ENCODE peak calls at places on chromosome 18, in seven cellular contexts. One of them, this sample, is unnamed.

GRCh38 chr18:37524546-37525301 is 40.9 kb downstream of the CELF4 start:
- DNase-seq in dorsolateral prefrontal cortex: no peak
- DNase-seq in spleen: no peak
- DNase-seq in lower leg skin: no peak
- DNase-seq in body of pancreas: no peak
- DNase-seq in LNCaP clone FGC: no peak
- DNase-seq in esophagus squamous epithelium: no peak
- DNase-seq in this sample: no peak

GRCh38 chr18:22165049-22165602 is 4.3 kb upstream of the GATA6 start:
- DNase-seq in dorsolateral prefrontal cortex: no peak
- DNase-seq in spleen: no peak
- DNase-seq in lower leg skin: peak; percentile 68
- DNase-seq in body of pancreas: peak; percentile 43
- DNase-seq in LNCaP clone FGC: no peak
- DNase-seq in esophagus squamous epithelium: no peak
- DNase-seq in this sample: no peak

GRCh38 chr18:3499498-3499897 is 49.5 kb downstream of the TGIF1 start:
- DNase-seq in dorsolateral prefrontal cortex: no peak
- DNase-seq in spleen: no peak
- DNase-seq in lower leg skin: no peak
- DNase-seq in body of pancreas: no peak
- DNase-seq in LNCaP clone FGC: no peak
- DNase-seq in esophagus squamous epithelium: no peak
- DNase-seq in this sample: no peak

GRCh38 chr18:28151434-28151833 is 25.5 kb downstream of the CDH2 start:
- DNase-seq in dorsolateral prefrontal cortex: no peak
- DNase-seq in spleen: no peak
- DNase-seq in lower leg skin: no peak
- DNase-seq in body of pancreas: no peak
- DNase-seq in LNCaP clone FGC: no peak
- DNase-seq in esophagus squamous epithelium: no peak
- DNase-seq in this sample: no peak

GRCh38 chr18:21897811-21898210 is 157.2 kb downstream of the MIB1 start:
- DNase-seq in dorsolateral prefrontal cortex: peak; percentile 7
- DNase-seq in spleen: no peak
- DNase-seq in lower leg skin: no peak
- DNase-seq in body of pancreas: peak; percentile 52
- DNase-seq in LNCaP clone FGC: no peak
- DNase-seq in esophagus squamous epithelium: no peak
- DNase-seq in this sample: peak; percentile 50

GRCh38 chr18:47160256-47160655 is 10.0 kb upstream of the HDHD2 start:
- DNase-seq in dorsolateral prefrontal cortex: no peak
- DNase-seq in spleen: no peak
- DNase-seq in lower leg skin: no peak
- DNase-seq in body of pancreas: no peak
- DNase-seq in LNCaP clone FGC: no peak
- DNase-seq in esophagus squamous epithelium: no peak
- DNase-seq in this sample: no peak

GRCh38 chr18:45636110-45636509 is 20.8 kb downstream of the SLC14A2 start:
- DNase-seq in dorsolateral prefrontal cortex: no peak
- DNase-seq in spleen: no peak
- DNase-seq in lower leg skin: no peak
- DNase-seq in body of pancreas: no peak
- DNase-seq in LNCaP clone FGC: no peak
- DNase-seq in esophagus squamous epithelium: no peak
- DNase-seq in this sample: no peak

GRCh38 chr18:8260319-8260718 is 348.9 kb upstream of the RAB12 start:
- DNase-seq in dorsolateral prefrontal cortex: no peak
- DNase-seq in spleen: no peak
- DNase-seq in lower leg skin: no peak
- DNase-seq in body of pancreas: no peak
- DNase-seq in LNCaP clone FGC: no peak
- DNase-seq in esophagus squamous epithelium: no peak
- DNase-seq in this sample: no peak

GRCh38 chr18:37492952-37493351 is 72.6 kb downstream of the CELF4 start:
- DNase-seq in dorsolateral prefrontal cortex: no peak
- DNase-seq in spleen: no peak
- DNase-seq in lower leg skin: no peak
- DNase-seq in body of pancreas: no peak
- DNase-seq in LNCaP clone FGC: no peak
- DNase-seq in esophagus squamous epithelium: no peak
- DNase-seq in this sample: no peak

GRCh38 chr18:37666986-37667385 is 101.4 kb upstream of the CELF4 start:
- DNase-seq in dorsolateral prefrontal cortex: no peak
- DNase-seq in spleen: no peak
- DNase-seq in lower leg skin: no peak
- DNase-seq in body of pancreas: no peak
- DNase-seq in LNCaP clone FGC: no peak
- DNase-seq in esophagus squamous epithelium: no peak
- DNase-seq in this sample: no peak

GRCh38 chr18:11994346-11994707 is 13.0 kb downstream of the IMPA2 start:
- DNase-seq in dorsolateral prefrontal cortex: no peak
- DNase-seq in spleen: peak; percentile 55
- DNase-seq in lower leg skin: peak; percentile 92
- DNase-seq in body of pancreas: no peak
- DNase-seq in LNCaP clone FGC: no peak
- DNase-seq in esophagus squamous epithelium: no peak
- DNase-seq in this sample: no peak

GRCh38 chr18:21391074-21391673 is 149.1 kb downstream of the GREB1L start:
- DNase-seq in dorsolateral prefrontal cortex: no peak
- DNase-seq in spleen: no peak
- DNase-seq in lower leg skin: no peak
- DNase-seq in body of pancreas: no peak
- DNase-seq in LNCaP clone FGC: no peak
- DNase-seq in esophagus squamous epithelium: no peak
- DNase-seq in this sample: no peak

GRCh38 chr18:26457611-26458350 is 90.6 kb downstream of the KCTD1 start:
- DNase-seq in dorsolateral prefrontal cortex: peak; percentile 46
- DNase-seq in spleen: no peak
- DNase-seq in lower leg skin: no peak
- DNase-seq in body of pancreas: no peak
- DNase-seq in LNCaP clone FGC: no peak
- DNase-seq in esophagus squamous epithelium: no peak
- DNase-seq in this sample: peak; percentile 79
- TF ChIP-seq CTCF in dorsolateral prefrontal cortex: peak; percentile 45
- TF ChIP-seq CTCF in spleen: no peak
- TF ChIP-seq CTCF in lower leg skin: no peak
- TF ChIP-seq CTCF in body of pancreas: no peak
- TF ChIP-seq CTCF in LNCaP clone FGC: no peak
- TF ChIP-seq CTCF in esophagus squamous epithelium: no peak
- TF ChIP-seq CTCF in this sample: peak; percentile 88

GRCh38 chr18:65523461-65523860 is 227.4 kb upstream of the CDH7 start:
- DNase-seq in dorsolateral prefrontal cortex: no peak
- DNase-seq in spleen: no peak
- DNase-seq in lower leg skin: no peak
- DNase-seq in body of pancreas: no peak
- DNase-seq in LNCaP clone FGC: no peak
- DNase-seq in esophagus squamous epithelium: no peak
- DNase-seq in this sample: no peak
- TF ChIP-seq CTCF in dorsolateral prefrontal cortex: no peak
- TF ChIP-seq CTCF in spleen: no peak
- TF ChIP-seq CTCF in lower leg skin: no peak
- TF ChIP-seq CTCF in body of pancreas: no peak
- TF ChIP-seq CTCF in LNCaP clone FGC: no peak
- TF ChIP-seq CTCF in esophagus squamous epithelium: no peak
- TF ChIP-seq CTCF in this sample: peak; percentile 5

GRCh38 chr18:477565-477964 is 22.9 kb downstream of the COLEC12 start:
- DNase-seq in dorsolateral prefrontal cortex: no peak
- DNase-seq in spleen: no peak
- DNase-seq in lower leg skin: no peak
- DNase-seq in body of pancreas: peak; percentile 64
- DNase-seq in LNCaP clone FGC: no peak
- DNase-seq in esophagus squamous epithelium: no peak
- DNase-seq in this sample: peak; percentile 28
- TF ChIP-seq CTCF in dorsolateral prefrontal cortex: no peak
- TF ChIP-seq CTCF in spleen: no peak
- TF ChIP-seq CTCF in lower leg skin: no peak
- TF ChIP-seq CTCF in body of pancreas: peak; percentile 84
- TF ChIP-seq CTCF in LNCaP clone FGC: peak; percentile 45
- TF ChIP-seq CTCF in esophagus squamous epithelium: peak; percentile 36
- TF ChIP-seq CTCF in this sample: peak; percentile 60

GRCh38 chr18:13216732-13217465 is 1.7 kb upstream of the LDLRAD4 start:
- DNase-seq in dorsolateral prefrontal cortex: peak; percentile 54
- DNase-seq in spleen: no peak
- DNase-seq in lower leg skin: peak; percentile 88
- DNase-seq in body of pancreas: peak; percentile 30
- DNase-seq in LNCaP clone FGC: no peak
- DNase-seq in esophagus squamous epithelium: no peak
- DNase-seq in this sample: peak; percentile 60
- TF ChIP-seq CTCF in dorsolateral prefrontal cortex: no peak
- TF ChIP-seq CTCF in spleen: no peak
- TF ChIP-seq CTCF in lower leg skin: no peak
- TF ChIP-seq CTCF in body of pancreas: peak; percentile 39
- TF ChIP-seq CTCF in LNCaP clone FGC: peak; percentile 15
- TF ChIP-seq CTCF in esophagus squamous epithelium: peak; percentile 27
- TF ChIP-seq CTCF in this sample: peak; percentile 56

GRCh38 chr18:68922392-68922791 is 124.5 kb downstream of the CCDC102B start:
- DNase-seq in dorsolateral prefrontal cortex: no peak
- DNase-seq in spleen: no peak
- DNase-seq in lower leg skin: no peak
- DNase-seq in body of pancreas: no peak
- DNase-seq in LNCaP clone FGC: no peak
- DNase-seq in esophagus squamous epithelium: no peak
- DNase-seq in this sample: no peak

GRCh38 chr18:68919900-68920299 is 122.0 kb downstream of the CCDC102B start:
- DNase-seq in dorsolateral prefrontal cortex: no peak
- DNase-seq in spleen: no peak
- DNase-seq in lower leg skin: no peak
- DNase-seq in body of pancreas: no peak
- DNase-seq in LNCaP clone FGC: no peak
- DNase-seq in esophagus squamous epithelium: no peak
- DNase-seq in this sample: no peak

GRCh38 chr18:68928762-68929675 is 131.1 kb downstream of the CCDC102B start:
- DNase-seq in dorsolateral prefrontal cortex: no peak
- DNase-seq in spleen: no peak
- DNase-seq in lower leg skin: no peak
- DNase-seq in body of pancreas: no peak
- DNase-seq in LNCaP clone FGC: no peak
- DNase-seq in esophagus squamous epithelium: no peak
- DNase-seq in this sample: no peak

DNA sequence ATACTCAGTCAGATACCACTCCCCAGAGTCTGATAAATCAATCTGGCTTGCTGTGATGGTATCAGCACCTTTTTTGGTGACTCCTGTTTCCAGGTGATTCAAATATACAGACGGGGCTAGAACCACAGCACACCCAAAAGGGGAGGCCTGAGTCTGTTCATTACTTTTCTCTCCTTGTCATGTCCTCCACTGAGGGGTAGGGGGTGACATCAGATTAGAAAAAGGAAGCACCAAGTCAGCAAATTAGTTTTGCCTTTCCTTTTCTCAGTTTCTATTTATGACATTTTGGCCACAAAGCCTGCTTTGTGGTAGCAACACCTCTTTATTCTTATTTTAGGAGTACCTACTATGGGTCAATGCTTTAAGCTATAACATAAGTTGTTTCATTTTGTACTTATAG is 127.4 kb downstream of the CCDC102B start:
- DNase-seq in dorsolateral prefrontal cortex: no peak
- DNase-seq in spleen: no peak
- DNase-seq in lower leg skin: no peak
- DNase-seq in body of pancreas: no peak
- DNase-seq in LNCaP clone FGC: no peak
- DNase-seq in esophagus squamous epithelium: no peak
- DNase-seq in this sample: no peak
- TF ChIP-seq CTCF in dorsolateral prefrontal cortex: no peak
- TF ChIP-seq CTCF in spleen: no peak
- TF ChIP-seq CTCF in lower leg skin: no peak
- TF ChIP-seq CTCF in body of pancreas: no peak
- TF ChIP-seq CTCF in LNCaP clone FGC: peak; percentile 48
- TF ChIP-seq CTCF in esophagus squamous epithelium: no peak
- TF ChIP-seq CTCF in this sample: peak; percentile 33

DNA sequence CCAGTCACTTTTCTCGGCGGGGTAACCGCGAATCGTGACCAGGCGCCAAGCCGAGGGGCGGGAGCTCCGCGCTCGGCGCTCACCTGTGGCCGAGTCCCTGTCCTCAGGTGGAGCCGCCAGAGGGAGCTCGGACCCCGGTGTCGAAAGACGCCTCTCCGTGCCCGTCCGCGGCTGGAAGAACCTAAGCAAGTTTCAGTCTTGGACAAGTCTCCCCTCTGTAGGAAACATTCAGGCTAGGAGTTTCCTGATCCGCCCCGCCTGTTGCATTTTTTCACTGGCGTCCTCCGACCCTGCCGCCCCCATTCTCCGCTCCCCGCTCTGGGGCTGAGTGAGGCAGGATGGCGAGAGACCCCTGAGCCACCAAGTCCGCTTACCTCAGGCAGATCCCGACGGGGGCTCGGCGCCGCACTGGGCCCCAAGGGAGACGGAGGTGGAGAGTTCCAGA is 511 bp downstream of the DSEL start:
- DNase-seq in dorsolateral prefrontal cortex: peak; percentile 90
- DNase-seq in spleen: peak; percentile 92
- DNase-seq in lower leg skin: peak; percentile 96
- DNase-seq in body of pancreas: peak; percentile 89
- DNase-seq in LNCaP clone FGC: peak; percentile 79
- DNase-seq in esophagus squamous epithelium: no peak
- DNase-seq in this sample: peak; percentile 79
- TF ChIP-seq CTCF in dorsolateral prefrontal cortex: peak; percentile 70
- TF ChIP-seq CTCF in spleen: peak; percentile 32
- TF ChIP-seq CTCF in lower leg skin: no peak
- TF ChIP-seq CTCF in body of pancreas: peak; percentile 86
- TF ChIP-seq CTCF in LNCaP clone FGC: peak; percentile 80
- TF ChIP-seq CTCF in esophagus squamous epithelium: peak; percentile 60
- TF ChIP-seq CTCF in this sample: peak; percentile 66